ENCODE peak calls at places on chromosomes 16 and 17, in seven cellular contexts. G, R, W, J, B, Y and S are unnamed samples.

GRCh38 chr17:61394630-61395408 is 4.8 kb upstream of the TBX2 start:
- DNase-seq in G (no peak), R (no peak), W (no peak), J (no peak), B (no peak), Y (no peak), S (no peak)

GRCh38 chr17:185445-186138 is 4.1 kb upstream of the DOC2B start:
- DNase-seq in G (no peak), R (no peak), W (no peak), J (no peak), B (no peak), Y (no peak), S (no peak)

GRCh38 chr16:11612110-11612981 is 25.6 kb upstream of the LITAF start:
- DNase-seq in G (peak; percentile 86), R (no peak), W (no peak), J (no peak), B (no peak), Y (no peak), S (no peak)

GRCh38 chr16:3876695-3877094 is 3.8 kb downstream of the CREBBP start:
- DNase-seq in G (no peak), R (no peak), W (no peak), J (no peak), B (peak; percentile 29), Y (no peak), S (no peak)

GRCh38 chr17:64380985-64381384 is 9.7 kb downstream of the PECAM1 start:
- DNase-seq in G (no peak), R (no peak), W (no peak), J (no peak), B (no peak), Y (no peak), S (no peak)

GRCh38 chr16:84735846-84736586 is 36.2 kb downstream of the USP10 start:
- DNase-seq in G (peak; percentile 79), R (no peak), W (no peak), J (no peak), B (no peak), Y (no peak), S (peak; percentile 44)

GRCh38 chr17:50075446-50076032 is 19.6 kb upstream of the PDK2 start:
- DNase-seq in G (no peak), R (no peak), W (no peak), J (no peak), B (no peak), Y (no peak), S (no peak)

GRCh38 chr16:58345574-58346354 is 46.5 kb upstream of the GINS3 start:
- DNase-seq in G (no peak), R (no peak), W (no peak), J (peak; percentile 34), B (no peak), Y (no peak), S (no peak)

GRCh38 chr17:57760001-57760400 is 14.9 kb upstream of the CCDC182 start:
- DNase-seq in G (no peak), R (no peak), W (no peak), J (no peak), B (no peak), Y (no peak), S (no peak)

GRCh38 chr16:78461087-78461486 is 361.6 kb downstream of the WWOX start:
- DNase-seq in G (no peak), R (no peak), W (no peak), J (no peak), B (no peak), Y (no peak), S (no peak)

GRCh38 chr17:4522661-4523060 is 24.0 kb downstream of the SPNS2 start:
- DNase-seq in G (no peak), R (no peak), W (no peak), J (no peak), B (no peak), Y (no peak), S (no peak)

GRCh38 chr17:81392909-81393654 is 2.2 kb upstream of the BAHCC1 start:
- DNase-seq in G (no peak), R (peak; percentile 77), W (no peak), J (peak; percentile 29), B (no peak), Y (no peak), S (no peak)

GRCh38 chr17:9472541-9472940 is 103.1 kb downstream of the STX8 start:
- DNase-seq in G (peak; percentile 10), R (no peak), W (no peak), J (peak; percentile 57), B (no peak), Y (peak; percentile 66), S (no peak)

GRCh38 chr17:4895676-4896331 is 3.5 kb upstream of the C17orf107 start:
- DNase-seq in G (no peak), R (peak; percentile 75), W (no peak), J (no peak), B (no peak), Y (no peak), S (no peak)

GRCh38 chr16:56742030-56742984 is 12.4 kb downstream of the NUP93 start:
- DNase-seq in G (no peak), R (no peak), W (no peak), J (peak; percentile 49), B (no peak), Y (no peak), S (no peak)

GRCh38 chr17:42202159-42202558 is 7.9 kb upstream of the GHDC start:
- DNase-seq in G (no peak), R (no peak), W (no peak), J (no peak), B (no peak), Y (no peak), S (no peak)

GRCh38 chr17:1438593-1439083 is 17.4 kb downstream of the CRK start:
- DNase-seq in G (no peak), R (no peak), W (no peak), J (no peak), B (no peak), Y (no peak), S (no peak)

GRCh38 chr16:84255050-84255810 is 15.4 kb upstream of the KCNG4 start:
- DNase-seq in G (no peak), R (no peak), W (no peak), J (no peak), B (no peak), Y (no peak), S (no peak)

GRCh38 chr17:28524476-28525415 is 18.6 kb downstream of the FOXN1 start:
- DNase-seq in G (peak; percentile 61), R (no peak), W (no peak), J (no peak), B (no peak), Y (no peak), S (peak; percentile 88)

GRCh38 chr17:57999496-58000017 is 7.5 kb downstream of the SRSF1 start:
- DNase-seq in G (no peak), R (no peak), W (peak; percentile 55), J (peak; percentile 80), B (no peak), Y (no peak), S (peak; percentile 42)

GRCh38 chr17:4386406-4386805 is 19.9 kb upstream of the UBE2G1 start:
- DNase-seq in G (no peak), R (no peak), W (no peak), J (no peak), B (no peak), Y (no peak), S (no peak)

GRCh38 chr16:7161886-7162285 is 170.8 kb upstream of the RBFOX1 start:
- DNase-seq in G (no peak), R (no peak), W (no peak), J (no peak), B (no peak), Y (no peak), S (no peak)

GRCh38 chr17:78865682-78866390 is 25.2 kb upstream of the USP36 start:
- DNase-seq in G (peak; percentile 87), R (peak; percentile 95), W (peak; percentile 71), J (peak; percentile 89), B (no peak), Y (peak; percentile 91), S (peak; percentile 65)

GRCh38 chr17:61217878-61218437 is 181.7 kb upstream of the TBX2 start:
- DNase-seq in G (no peak), R (no peak), W (no peak), J (no peak), B (no peak), Y (no peak), S (no peak)

GRCh38 chr17:16374539-16374938 is 6.4 kb upstream of the UBB start:
- DNase-seq in G (peak; percentile 52), R (no peak), W (no peak), J (no peak), B (no peak), Y (peak; percentile 36), S (no peak)

GRCh38 chr17:51434434-51435170 is 174.3 kb downstream of the UTP18 start:
- DNase-seq in G (no peak), R (no peak), W (no peak), J (no peak), B (no peak), Y (no peak), S (no peak)

GRCh38 chr17:66098040-66098439 is 93.9 kb downstream of the CEP112 start:
- DNase-seq in G (no peak), R (no peak), W (no peak), J (no peak), B (no peak), Y (no peak), S (no peak)

GRCh38 chr16:56936950-56937349 is 5.0 kb downstream of the HERPUD1 start:
- DNase-seq in G (no peak), R (no peak), W (no peak), J (no peak), B (no peak), Y (no peak), S (no peak)

GRCh38 chr17:64262422-64263260 is at the start of gene TEX2:
- DNase-seq in G (peak; percentile 66), R (peak; percentile 54), W (no peak), J (peak; percentile 42), B (peak; percentile 90), Y (peak; percentile 78), S (peak; percentile 54)

GRCh38 chr17:67993998-67994361 is 2.3 kb downstream of the C17orf58 start:
- DNase-seq in G (no peak), R (peak; percentile 75), W (no peak), J (peak; percentile 60), B (peak; percentile 84), Y (no peak), S (no peak)
- TF ChIP-seq POLR2AphosphoS5 in G (no peak), R (no peak), W (peak; percentile 31), J (no peak), B (no peak), Y (no peak), S (no peak)

DNA sequence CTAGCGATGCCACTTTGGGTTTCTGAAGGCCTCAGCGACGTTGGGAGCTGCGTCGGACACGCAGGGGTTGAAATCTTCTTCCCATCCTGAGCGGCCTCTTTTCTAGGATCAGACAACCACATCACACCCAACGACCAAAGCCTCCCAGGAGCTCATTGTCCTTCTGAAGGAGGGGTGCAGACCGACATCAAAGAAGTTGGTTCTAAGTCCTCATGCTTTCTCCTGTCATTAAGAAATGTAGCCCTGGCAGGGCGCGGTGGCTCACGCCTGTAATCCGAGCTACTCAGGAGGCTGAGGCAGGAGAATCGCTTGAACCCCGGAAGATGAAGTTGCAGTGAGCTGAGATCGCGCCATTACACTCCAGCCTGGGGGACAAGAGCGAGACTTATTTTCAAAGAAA is 1681.9 kb downstream of the TP53TG3F start:
- DNase-seq in G (no peak), R (no peak), W (no peak), J (no peak), B (no peak), Y (no peak), S (no peak)
- H3K9me3 ChIP-seq in G (peaks cover 4% of the 10 kb centered on the region), R (peaks cover 91% of the 10 kb centered on the region), W (no peaks in the 10 kb centered on the region), J (peaks cover 4% of the 10 kb centered on the region), B (peaks cover 11% of the 10 kb centered on the region), Y (peaks cover 16% of the 10 kb centered on the region), S (no peaks in the 10 kb centered on the region)

GRCh38 chr16:89607937-89608740 is 5.3 kb upstream of the DPEP1 start:
- DNase-seq in G (no peak), R (no peak), W (no peak), J (no peak), B (no peak), Y (no peak), S (no peak)
- TF ChIP-seq POLR2AphosphoS5 in G (no peak), R (no peak), W (no peak), J (no peak), B (no peak), Y (no peak), S (no peak)

GRCh38 chr16:13697568-13697967 is 222.4 kb upstream of the ERCC4 start:
- DNase-seq in G (no peak), R (no peak), W (no peak), J (no peak), B (no peak), Y (no peak), S (no peak)
- H3K9me3 ChIP-seq in G (peaks cover 16% of the 10 kb centered on the region), R (peaks cover 13% of the 10 kb centered on the region), W (peaks cover 16% of the 10 kb centered on the region), J (peaks cover 4% of the 10 kb centered on the region), B (peaks cover 21% of the 10 kb centered on the region), Y (peaks cover 4% of the 10 kb centered on the region), S (no peaks in the 10 kb centered on the region)